ENCODE peak calls at places on chromosomes 1 and 21, in nine cellular contexts. E is cardiac muscle cell, S is Peyer's patch, M is AG09319, H is astrocyte of the spinal cord, Q is hepatocyte, X is fibroblast of villous mesenchyme, B is HFF-Myc, W is HepG2. F is an unnamed sample.

GRCh38 chr1:23566304-23566703 is 7.0 kb upstream of the ID3 start:
- DNase-seq in S (no peak), E (no peak), Q (no peak), B (no peak), M (no peak), W (no peak), H (no peak), X (no peak), F (no peak)

GRCh38 chr1:154791292-154792278 is 78.5 kb downstream of the KCNN3 start:
- DNase-seq in M (no peak), W (no peak), X (no peak), E (no peak), Q (peak; percentile 25), S (no peak), B (no peak), H (peak; percentile 12), F (no peak)

GRCh38 chr1:207908112-207908734 is 2.7 kb downstream of the CD34 start:
- DNase-seq in M (no peak), W (no peak), X (no peak), E (no peak), Q (no peak), S (no peak), H (no peak), B (no peak), F (peak; percentile 90)

GRCh38 chr1:178493301-178493741 is 3.4 kb downstream of the CLEC20A start:
- DNase-seq in Q (no peak), E (no peak), H (no peak), S (peak; percentile 30), B (no peak), W (no peak), M (no peak), X (no peak), F (peak; percentile 52)

GRCh38 chr1:154863702-154864174 is 6.3 kb downstream of the KCNN3 start:
- DNase-seq in H (peak; percentile 75), X (peak; percentile 14), W (peak; percentile 34), B (no peak), Q (peak; percentile 58), S (no peak), M (no peak), E (peak; percentile 57), F (no peak)

GRCh38 chr21:20004353-20004752 is 993.9 kb upstream of the NCAM2 start:
- DNase-seq in M (no peak), B (no peak), X (no peak), W (no peak), H (no peak), E (no peak), Q (no peak), S (no peak), F (no peak)

GRCh38 chr1:53398091-53398490 is 61.1 kb upstream of the DMRTB1 start:
- DNase-seq in B (no peak), M (no peak), H (no peak), E (no peak), S (no peak), X (no peak), W (no peak), Q (no peak), F (no peak)

GRCh38 chr1:42737257-42737656 is 2.8 kb downstream of the CLDN19 start:
- DNase-seq in Q (no peak), B (no peak), M (no peak), S (peak; percentile 66), W (no peak), H (no peak), X (no peak), E (no peak), F (no peak)

GRCh38 chr21:46311568-46311967 is 12.1 kb downstream of the C21orf58 start:
- DNase-seq in M (no peak), S (no peak), Q (no peak), E (no peak), B (no peak), W (no peak), X (no peak), H (no peak), F (no peak)

GRCh38 chr1:43439121-43439581 is 14.6 kb downstream of the HYI start:
- DNase-seq in M (no peak), S (no peak), X (no peak), B (no peak), H (no peak), Q (no peak), W (no peak), E (no peak), F (no peak)

GRCh38 chr1:19688041-19688842 is 23.6 kb downstream of the HTR6 start:
- DNase-seq in E (no peak), S (no peak), B (no peak), W (no peak), H (no peak), X (no peak), Q (no peak), M (no peak), F (no peak)

GRCh38 chr1:19687414-19687813 is 22.7 kb downstream of the HTR6 start:
- DNase-seq in E (no peak), M (no peak), X (no peak), Q (no peak), B (no peak), H (no peak), W (no peak), S (no peak), F (no peak)

GRCh38 chr1:19689131-19689757 is 24.6 kb downstream of the HTR6 start:
- DNase-seq in M (no peak), H (no peak), X (no peak), S (no peak), E (no peak), B (no peak), W (no peak), Q (no peak), F (no peak)

GRCh38 chr1:19689856-19690255 is 25.2 kb downstream of the HTR6 start:
- DNase-seq in X (no peak), Q (no peak), B (no peak), W (no peak), M (no peak), E (no peak), H (no peak), S (no peak), F (no peak)

GRCh38 chr1:19690342-19690741 is 25.7 kb downstream of the HTR6 start:
- DNase-seq in X (no peak), Q (no peak), B (no peak), S (no peak), W (no peak), H (no peak), E (no peak), M (no peak), F (no peak)
- TF ChIP-seq CTCF in X (no peak), Q (no peak), B (no peak), S (no peak), W (no peak), H (no peak), E (no peak), M (no peak), F (no peak)

GRCh38 chr1:84600796-84601195 is 26.6 kb upstream of the CTBS start:
- DNase-seq in X (no peak), Q (no peak), E (no peak), H (no peak), M (no peak), B (no peak), W (no peak), S (no peak), F (no peak)

GRCh38 chr1:84605157-84605556 is 30.9 kb upstream of the CTBS start:
- DNase-seq in E (no peak), X (no peak), W (no peak), B (no peak), Q (no peak), H (no peak), S (no peak), M (no peak), F (no peak)

GRCh38 chr1:84606977-84607376 is 32.7 kb upstream of the CTBS start:
- DNase-seq in E (no peak), Q (no peak), X (no peak), H (no peak), B (no peak), S (no peak), W (no peak), M (no peak), F (no peak)

GRCh38 chr1:84603223-84603622 is 29.0 kb upstream of the CTBS start:
- DNase-seq in X (peak; percentile 70), M (no peak), H (peak; percentile 54), W (no peak), B (no peak), Q (no peak), E (no peak), S (no peak), F (no peak)

GRCh38 chr1:84603941-84604830 is 29.9 kb upstream of the CTBS start:
- DNase-seq in X (peak; percentile 91), S (no peak), B (peak; percentile 85), M (no peak), E (no peak), H (peak; percentile 83), W (peak; percentile 85), Q (peak; percentile 13), F (peak; percentile 76)
- TF ChIP-seq CTCF in X (peak; percentile 67), S (peak; percentile 15), B (peak; percentile 48), M (peak; percentile 48), E (peak; percentile 65), H (peak; percentile 46), W (peak; percentile 93), Q (no peak), F (peak; percentile 38)

GRCh38 chr1:156648951-156649350 is 7.0 kb downstream of the BCAN start:
- DNase-seq in Q (no peak), S (no peak), B (no peak), W (no peak), X (no peak), H (no peak), E (no peak), M (no peak), F (no peak)
- TF ChIP-seq CTCF in Q (no peak), S (no peak), B (no peak), W (no peak), X (no peak), H (no peak), E (no peak), M (no peak), F (no peak)

GRCh38 chr1:113217447-113218208 is 144.6 kb downstream of the LRIG2 start:
- DNase-seq in H (no peak), E (no peak), B (no peak), X (no peak), S (peak; percentile 68), Q (peak; percentile 69), M (no peak), W (peak; percentile 35), F (no peak)

GRCh38 chr1:113219828-113220227 is 146.8 kb downstream of the LRIG2 start:
- DNase-seq in E (peak; percentile 57), M (no peak), H (no peak), B (no peak), X (no peak), Q (no peak), S (no peak), W (no peak), F (no peak)

GRCh38 chr1:113216664-113217063 is 143.7 kb downstream of the LRIG2 start:
- DNase-seq in Q (no peak), E (no peak), H (no peak), S (no peak), X (no peak), B (no peak), W (no peak), M (no peak), F (no peak)

GRCh38 chr1:113223040-113223439 is 150.0 kb downstream of the LRIG2 start:
- DNase-seq in Q (no peak), S (no peak), W (no peak), H (no peak), E (no peak), M (no peak), X (no peak), B (no peak), F (no peak)

DNA sequence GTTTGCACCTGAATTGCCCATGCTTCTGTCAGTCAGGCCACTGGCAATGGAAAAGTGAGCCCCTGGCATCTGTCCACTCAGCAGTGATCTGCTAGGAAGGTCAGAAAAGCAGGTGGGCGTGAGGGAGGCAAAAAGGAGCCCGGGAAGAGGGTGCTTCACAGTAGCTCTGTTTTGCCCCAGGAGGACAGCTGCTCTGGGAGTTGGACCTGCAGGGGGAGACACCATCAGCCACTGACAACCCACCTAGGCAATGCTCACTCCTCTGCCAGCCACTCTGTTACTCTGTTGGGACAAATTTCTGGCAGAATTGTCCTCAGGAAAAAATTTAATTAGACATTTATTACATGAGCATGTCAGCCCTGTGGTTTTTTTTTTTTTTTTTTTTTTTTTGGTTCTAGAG is 146.4 kb downstream of the LRIG2 start:
- DNase-seq in B (no peak), S (no peak), E (no peak), H (no peak), Q (no peak), X (no peak), W (no peak), M (no peak), F (no peak)
- TF ChIP-seq CTCF in B (peak; percentile 31), S (peak; percentile 25), E (peak; percentile 31), H (peak; percentile 33), Q (no peak), X (peak; percentile 27), W (peak; percentile 47), M (peak; percentile 26), F (peak; percentile 26)